ENCODE peak calls at places on chromosome 19, in ten cellular contexts. E is AG09319; A is CD8-positive, alpha-beta T cell; W is activated T-cell treated with anti-CD3 and anti-CD28 coated beads, Interleukin-2, amount 50 U/mL, for 4 hours; Z is ascending aorta; Y is T-helper 9 cell; S is tibial nerve; I is stimulated activated naive B cell treated with anti-CD40 and anti-IgM and Interleukin-4, amounts not matched to agents 10 μg/mL and 1 μg/mL and 100 μg/mL, for 72 hours; G is HFF-Myc; F is endothelial cell of umbilical vein. X is an unnamed sample.

GRCh38 chr19:4909172-4909896 is at the start of gene UHRF1:
- DNase-seq in E (no peak), A (no peak), W (no peak), Z (no peak), Y (no peak), S (no peak), I (peak; percentile 56), G (no peak), F (no peak), X (no peak)

GRCh38 chr19:27742041-27742440 is 1470.9 kb downstream of the UQCRFS1 start:
- DNase-seq in E (no peak), A (no peak), W (no peak), Z (no peak), Y (no peak), S (no peak), I (no peak), G (no peak), F (no peak), X (no peak)

GRCh38 chr19:1079566-1080111 is 12.7 kb downstream of the ARHGAP45 start:
- DNase-seq in E (no peak), A (peak; percentile 78), W (no peak), Z (no peak), Y (no peak), S (no peak), I (no peak), G (no peak), F (no peak), X (peak; percentile 75)

GRCh38 chr19:6056282-6056741 is 54.0 kb downstream of the RFX2 start:
- DNase-seq in E (no peak), A (peak; percentile 31), W (no peak), Z (no peak), Y (no peak), S (no peak), I (no peak), G (no peak), F (no peak), X (no peak)

GRCh38 chr19:45443462-45444317 is 20.0 kb upstream of the ERCC1 start:
- DNase-seq in E (peak; percentile 74), A (peak; percentile 59), W (no peak), Z (peak; percentile 95), Y (peak; percentile 44), S (peak; percentile 94), I (peak; percentile 73), G (no peak), F (peak; percentile 93), X (peak; percentile 48)

GRCh38 chr19:56942749-56943148 is 102.2 kb upstream of the PEG3 start:
- DNase-seq in E (no peak), A (no peak), W (no peak), Z (no peak), Y (peak; percentile 1), S (no peak), I (no peak), G (no peak), F (peak; percentile 8), X (no peak)

GRCh38 chr19:35712910-35713845 is 4.6 kb upstream of the KMT2B start:
- DNase-seq in E (no peak), A (peak; percentile 62), W (peak; percentile 36), Z (no peak), Y (no peak), S (no peak), I (peak; percentile 44), G (no peak), F (no peak), X (peak; percentile 53)

GRCh38 chr19:6736169-6736916 is 1.0 kb downstream of the GPR108 start:
- DNase-seq in E (peak; percentile 70), A (peak; percentile 78), W (peak; percentile 48), Z (no peak), Y (peak; percentile 45), S (peak; percentile 59), I (peak; percentile 70), G (peak; percentile 66), F (peak; percentile 84), X (peak; percentile 80)

GRCh38 chr19:48271531-48272151 is 1.8 kb downstream of the ZNF114 start:
- DNase-seq in E (no peak), A (peak; percentile 55), W (no peak), Z (no peak), Y (no peak), S (no peak), I (peak; percentile 44), G (no peak), F (peak; percentile 31), X (no peak)

GRCh38 chr19:46350758-46351159 is 3.9 kb downstream of the PPP5C start:
- DNase-seq in E (no peak), A (no peak), W (peak; percentile 23), Z (no peak), Y (no peak), S (peak; percentile 27), I (no peak), G (no peak), F (peak; percentile 63), X (peak; percentile 28)

GRCh38 chr19:1183543-1184172 is 9.6 kb upstream of the SBNO2 start:
- DNase-seq in E (no peak), A (no peak), W (no peak), Z (no peak), Y (no peak), S (no peak), I (no peak), G (no peak), F (peak; percentile 48), X (no peak)

GRCh38 chr19:29288276-29288675 is 75.3 kb upstream of the UQCRFS1 start:
- DNase-seq in E (no peak), A (no peak), W (no peak), Z (no peak), Y (no peak), S (no peak), I (no peak), G (no peak), F (no peak), X (no peak)

GRCh38 chr19:52945652-52946321 is 16.9 kb downstream of the ZNF816 start:
- DNase-seq in E (no peak), A (no peak), W (no peak), Z (no peak), Y (no peak), S (no peak), I (no peak), G (no peak), F (no peak), X (no peak)

GRCh38 chr19:4575267-4575793 is 15.8 kb upstream of the SEMA6B start:
- DNase-seq in E (peak; percentile 80), A (no peak), W (no peak), Z (no peak), Y (no peak), S (peak; percentile 64), I (no peak), G (peak; percentile 77), F (peak; percentile 97), X (no peak)

GRCh38 chr19:48997972-48998371 is 4.3 kb downstream of the RUVBL2 start:
- DNase-seq in E (no peak), A (peak; percentile 56), W (peak; percentile 43), Z (no peak), Y (peak; percentile 33), S (no peak), I (no peak), G (no peak), F (peak; percentile 47), X (peak; percentile 29)

GRCh38 chr19:34459614-34460013 is 21.9 kb upstream of the WTIP start:
- DNase-seq in E (no peak), A (no peak), W (no peak), Z (no peak), Y (no peak), S (no peak), I (no peak), G (no peak), F (no peak), X (no peak)